ENCODE peak calls at places on chromosomes 3 and 15, in five cellular contexts. J is G401, M is AG08395, U is spleen, Z is Panc1. C is an unnamed sample.

GRCh38 chr15:36356978-36357582 is 222.3 kb upstream of the CDIN1 start:
- DNase-seq in J (no peak), M (peak; percentile 59), U (no peak), Z (no peak), C (no peak)

GRCh38 chr3:57544181-57545125 is at the start of gene DNAH12:
- DNase-seq in J (peak; percentile 17), M (peak; percentile 9), U (no peak), Z (no peak), C (peak; percentile 41)

GRCh38 chr3:49654955-49655556 is 19.1 kb upstream of the APEH start:
- DNase-seq in J (no peak), M (no peak), U (no peak), Z (no peak), C (no peak)

GRCh38 chr15:75067123-75067854 is 43.9 kb downstream of the PPCDC start:
- DNase-seq in J (no peak), M (peak; percentile 26), U (no peak), Z (peak; percentile 30), C (peak; percentile 37)

GRCh38 chr3:196315821-196316220 is 2.2 kb downstream of the DYNLT2B start:
- DNase-seq in J (no peak), M (no peak), U (no peak), Z (no peak), C (no peak)

GRCh38 chr15:39269352-39269751 is 311.5 kb upstream of the THBS1 start:
- DNase-seq in J (no peak), M (no peak), U (no peak), Z (no peak), C (no peak)

GRCh38 chr3:133514418-133514817 is 59.1 kb upstream of the CDV3 start:
- DNase-seq in J (no peak), M (no peak), U (no peak), Z (no peak), C (no peak)

GRCh38 chr3:138227650-138228049 is 40.5 kb downstream of the ARMC8 start:
- DNase-seq in J (no peak), M (peak; percentile 5), U (no peak), Z (no peak), C (no peak)

GRCh38 chr3:190848891-190849290 is 13.6 kb downstream of the GMNC start:
- DNase-seq in J (no peak), M (no peak), U (no peak), Z (no peak), C (no peak)

GRCh38 chr3:115464036-115464435 is 159.3 kb upstream of the GAP43 start:
- DNase-seq in J (no peak), M (no peak), U (no peak), Z (no peak), C (no peak)

GRCh38 chr3:196207833-196208607 is 3.2 kb downstream of the ZDHHC19 start:
- DNase-seq in J (no peak), M (peak; percentile 56), U (peak; percentile 93), Z (no peak), C (peak; percentile 52)

GRCh38 chr3:85228966-85229365 is 270.2 kb downstream of the CADM2 start:
- DNase-seq in J (no peak), M (no peak), U (no peak), Z (no peak), C (no peak)

GRCh38 chr3:172129868-172130751 is 90.7 kb downstream of the FNDC3B start:
- DNase-seq in J (no peak), M (peak; percentile 93), U (peak; percentile 89), Z (peak; percentile 99), C (peak; percentile 51)

GRCh38 chr3:120147072-120147871 is 53.0 kb upstream of the GSK3B start:
- DNase-seq in J (no peak), M (no peak), U (no peak), Z (no peak), C (peak; percentile 18)

GRCh38 chr3:176789281-176789705 is 408.0 kb downstream of the TBL1XR1 start:
- DNase-seq in J (no peak), M (no peak), U (no peak), Z (no peak), C (no peak)

GRCh38 chr3:161016417-161017313 is 88.5 kb downstream of the B3GALNT1 start:
- DNase-seq in J (no peak), M (no peak), U (no peak), Z (no peak), C (no peak)

GRCh38 chr3:97940034-97940433 is 32.2 kb downstream of the RIOX2 start:
- DNase-seq in J (no peak), M (no peak), U (no peak), Z (no peak), C (no peak)

GRCh38 chr3:191087391-191087790 is 111.7 kb upstream of the OSTN start:
- DNase-seq in J (no peak), M (no peak), U (no peak), Z (no peak), C (no peak)

GRCh38 chr3:21694506-21694905 is 56.5 kb downstream of the ZNF385D start:
- DNase-seq in J (no peak), M (no peak), U (no peak), Z (no peak), C (no peak)

GRCh38 chr15:29687939-29688884 is 134.1 kb downstream of the TJP1 start:
- DNase-seq in J (no peak), M (no peak), U (peak; percentile 67), Z (no peak), C (no peak)

GRCh38 chr3:108383306-108383705 is 87.0 kb downstream of the HHLA2 start:
- DNase-seq in J (no peak), M (no peak), U (no peak), Z (no peak), C (no peak)

GRCh38 chr3:169563775-169564059 is 99.8 kb downstream of the MECOM start:
- DNase-seq in J (no peak), M (no peak), U (no peak), Z (no peak), C (no peak)

GRCh38 chr3:179544981-179545645 is 17.6 kb upstream of the ACTL6A start:
- DNase-seq in J (no peak), M (peak; percentile 43), U (no peak), Z (no peak), C (no peak)

GRCh38 chr15:40079456-40079855 is 29.2 kb downstream of the BMF start:
- DNase-seq in J (no peak), M (no peak), U (no peak), Z (no peak), C (no peak)

GRCh38 chr3:41711656-41712055 is 250.2 kb downstream of the ULK4 start:
- DNase-seq in J (no peak), M (peak; percentile 60), U (no peak), Z (no peak), C (no peak)

GRCh38 chr3:193665370-193665989 is 72.5 kb downstream of the OPA1 start:
- DNase-seq in J (peak; percentile 25), M (peak; percentile 17), U (no peak), Z (peak; percentile 15), C (no peak)

GRCh38 chr3:31105438-31106077 is 211.1 kb upstream of the GADL1 start:
- DNase-seq in J (no peak), M (peak; percentile 88), U (no peak), Z (peak; percentile 27), C (no peak)